ENCODE peak calls at places on chromosomes 11 and 22, in seven cellular contexts. K is Peyer's patch; I is T1000; X is right atrium auricular region; L is CD4-positive, alpha-beta T cell; P is kidney glomerular epithelial cell; R is EL. V is an unnamed sample.

GRCh38 chr22:17575681-17576080 is 12.4 kb downstream of the SLC25A18 start:
- DNase-seq in K (no peak), I (no peak), X (no peak), L (no peak), P (no peak), R (no peak), V (no peak)

GRCh38 chr11:102802341-102802740 is 4.4 kb upstream of the MMP1 start:
- DNase-seq in K (no peak), I (no peak), X (no peak), L (no peak), P (no peak), R (peak; percentile 90), V (peak; percentile 55)

GRCh38 chr11:68314203-68314885 is 2.0 kb downstream of the LRP5 start:
- DNase-seq in K (no peak), I (no peak), X (no peak), L (no peak), P (no peak), R (no peak), V (peak; percentile 43)

GRCh38 chr11:122105009-122105828 is 10.8 kb downstream of the BLID start:
- DNase-seq in K (no peak), I (no peak), X (no peak), L (no peak), P (no peak), R (peak; percentile 44), V (no peak)

GRCh38 chr11:28860898-28861297 is 752.7 kb downstream of the METTL15 start:
- DNase-seq in K (no peak), I (no peak), X (no peak), L (no peak), P (peak; percentile 31), R (peak; percentile 60), V (no peak)

GRCh38 chr11:57482782-57483569 is 22.6 kb downstream of the RTN4RL2 start:
- DNase-seq in K (peak; percentile 33), I (no peak), X (no peak), L (peak; percentile 45), P (no peak), R (peak; percentile 36), V (peak; percentile 82)

GRCh38 chr22:37778370-37779009 is 29.2 kb upstream of the GCAT start:
- DNase-seq in K (no peak), I (no peak), X (no peak), L (no peak), P (no peak), R (no peak), V (no peak)

GRCh38 chr11:117183724-117184349 is 5.3 kb downstream of the SIDT2 start:
- DNase-seq in K (peak; percentile 13), I (no peak), X (peak; percentile 36), L (no peak), P (no peak), R (no peak), V (no peak)

GRCh38 chr11:1041149-1041467 is 4.6 kb upstream of the MUC6 start:
- DNase-seq in K (no peak), I (no peak), X (no peak), L (peak; percentile 4), P (no peak), R (no peak), V (no peak)

GRCh38 chr11:47259178-47259977 is 1.6 kb downstream of the NR1H3 start:
- DNase-seq in K (no peak), I (no peak), X (no peak), L (no peak), P (no peak), R (no peak), V (peak; percentile 60)

GRCh38 chr22:39569066-39569465 is 1.5 kb upstream of the CACNA1I start:
- DNase-seq in K (no peak), I (no peak), X (no peak), L (no peak), P (no peak), R (no peak), V (no peak)

GRCh38 chr11:84890706-84891105 is 736.4 kb downstream of the DLG2 start:
- DNase-seq in K (no peak), I (no peak), X (no peak), L (no peak), P (no peak), R (peak; percentile 38), V (no peak)

GRCh38 chr22:41367039-41367679 is 14.6 kb upstream of the TEF start:
- DNase-seq in K (peak; percentile 47), I (peak; percentile 47), X (peak; percentile 94), L (no peak), P (peak; percentile 83), R (peak; percentile 94), V (peak; percentile 97)

GRCh38 chr11:121226415-121227263 is 65.9 kb upstream of the SC5D start:
- DNase-seq in K (no peak), I (no peak), X (no peak), L (no peak), P (no peak), R (no peak), V (no peak)

GRCh38 chr22:29393019-29393608 is 4.7 kb upstream of the AP1B1 start:
- DNase-seq in K (no peak), I (no peak), X (peak; percentile 26), L (no peak), P (no peak), R (no peak), V (no peak)

GRCh38 chr11:129766858-129767604 is 48.6 kb upstream of the TMEM45B start:
- DNase-seq in K (no peak), I (no peak), X (no peak), L (no peak), P (no peak), R (peak; percentile 18), V (no peak)

GRCh38 chr22:37279469-37279868 is 2.8 kb upstream of the CYTH4 start:
- DNase-seq in K (no peak), I (no peak), X (no peak), L (no peak), P (peak; percentile 68), R (no peak), V (no peak)

GRCh38 chr11:72718101-72718501 is 34.1 kb downstream of the ARAP1 start:
- DNase-seq in K (no peak), I (no peak), X (no peak), L (no peak), P (no peak), R (no peak), V (no peak)

GRCh38 chr22:47169801-47170140 is 407.3 kb downstream of the TBC1D22A start:
- DNase-seq in K (no peak), I (no peak), X (no peak), L (no peak), P (no peak), R (no peak), V (no peak)

GRCh38 chr11:110855246-110855645 is 143.0 kb upstream of the ARHGAP20 start:
- DNase-seq in K (no peak), I (no peak), X (no peak), L (no peak), P (no peak), R (no peak), V (no peak)

GRCh38 chr22:40345801-40346177 is 511 bp upstream of the ADSL start:
- DNase-seq in K (peak; percentile 55), I (no peak), X (no peak), L (peak; percentile 59), P (no peak), R (peak; percentile 51), V (peak; percentile 38)